ENCODE peak calls at places on chromosome 19, in six cellular contexts. X is upper lobe of left lung, J is heart left ventricle, Q is H1, D is tibial nerve, P is lower leg skin. I is an unnamed sample.

GRCh38 chr19:4911786-4912672 is 2.7 kb downstream of the UHRF1 start:
- DNase-seq in D (peak; percentile 71), Q (peak; percentile 80), J (peak; percentile 64), P (peak; percentile 70), X (peak; percentile 41), I (peak; percentile 53)

GRCh38 chr19:16702123-16702522 is 17.5 kb upstream of the NWD1 start:
- DNase-seq in J (peak; percentile 76), X (peak; percentile 22), D (peak; percentile 83), Q (no peak), P (peak; percentile 71), I (no peak)

GRCh38 chr19:47107201-47107952 is 6.2 kb downstream of the ZC3H4 start:
- DNase-seq in Q (no peak), D (no peak), J (no peak), X (no peak), P (no peak), I (no peak)

GRCh38 chr19:38252935-38253691 is 3.1 kb downstream of the PPP1R14A start:
- DNase-seq in J (peak; percentile 87), X (no peak), Q (no peak), P (no peak), D (no peak), I (no peak)

GRCh38 chr19:19171821-19172532 is 1.9 kb upstream of the MEF2B start:
- DNase-seq in X (no peak), P (no peak), D (no peak), Q (no peak), J (no peak), I (no peak)

GRCh38 chr19:18113827-18114226 is 16.2 kb downstream of the MAST3 start:
- DNase-seq in X (no peak), D (no peak), J (no peak), Q (no peak), P (no peak), I (no peak)

GRCh38 chr19:40754611-40755247 is 3.7 kb downstream of the SNRPA start:
- DNase-seq in D (no peak), X (peak; percentile 42), P (no peak), J (no peak), Q (no peak), I (peak; percentile 84)

GRCh38 chr19:39839678-39840327 is 5.8 kb upstream of the DYRK1B start:
- DNase-seq in J (no peak), X (no peak), D (no peak), P (no peak), Q (no peak), I (no peak)

GRCh38 chr19:1170938-1171754 is 2.9 kb downstream of the SBNO2 start:
- DNase-seq in Q (no peak), D (no peak), P (no peak), J (no peak), X (no peak), I (no peak)

GRCh38 chr19:32181356-32181920 is 164.0 kb upstream of the ZNF507 start:
- DNase-seq in P (no peak), J (no peak), D (no peak), Q (no peak), X (no peak), I (no peak)

GRCh38 chr19:32168606-32169005 is 176.8 kb upstream of the ZNF507 start:
- DNase-seq in D (no peak), X (no peak), J (no peak), P (no peak), Q (no peak), I (no peak)

GRCh38 chr19:40948580-40949299 is 42.3 kb upstream of the CYP2B6 start:
- DNase-seq in P (no peak), D (no peak), Q (no peak), J (no peak), X (no peak), I (no peak)

GRCh38 chr19:480016-480855 is 16.1 kb upstream of the MADCAM1 start:
- DNase-seq in Q (peak; percentile 86), X (peak; percentile 47), J (peak; percentile 87), P (peak; percentile 71), D (peak; percentile 86), I (peak; percentile 84)

GRCh38 chr19:38696733-38697055 is 47.6 kb downstream of the CAPN12 start:
- DNase-seq in D (no peak), X (no peak), P (no peak), Q (no peak), J (no peak), I (no peak)

GRCh38 chr19:17751103-17751911 is at the start of gene FCHO1:
- DNase-seq in D (peak; percentile 21), Q (no peak), J (peak; percentile 41), X (peak; percentile 78), P (no peak), I (peak; percentile 95)

GRCh38 chr19:30167976-30168635 is 204.1 kb upstream of the ZNF536 start:
- DNase-seq in P (no peak), X (no peak), D (no peak), Q (peak; percentile 28), J (no peak), I (no peak)

GRCh38 chr19:12331211-12331941 is 2.1 kb downstream of the ZNF563 start:
- DNase-seq in X (peak; percentile 38), P (no peak), D (no peak), J (peak; percentile 43), Q (no peak), I (no peak)

GRCh38 chr19:30539315-30539714 is 167.1 kb downstream of the ZNF536 start:
- DNase-seq in J (no peak), Q (no peak), D (no peak), X (no peak), P (no peak), I (no peak)

GRCh38 chr19:5403968-5404640 is 51.1 kb upstream of the ZNRF4 start:
- DNase-seq in D (peak; percentile 64), Q (peak; percentile 98), P (peak; percentile 56), J (peak; percentile 81), X (peak; percentile 29), I (no peak)

GRCh38 chr19:13839193-13839937 is 37.6 kb upstream of the NANOS3 start:
- DNase-seq in Q (peak; percentile 69), D (peak; percentile 75), J (peak; percentile 96), P (peak; percentile 90), X (peak; percentile 96), I (peak; percentile 92)

GRCh38 chr19:53102186-53102585 is 1.0 kb downstream of the ZNF160 start:
- DNase-seq in P (no peak), X (no peak), D (no peak), Q (no peak), J (no peak), I (no peak)

GRCh38 chr19:31126236-31126635 is 223.0 kb downstream of the TSHZ3 start:
- DNase-seq in J (no peak), X (no peak), Q (no peak), D (no peak), P (no peak), I (no peak)

GRCh38 chr19:48403606-48404005 is 10.1 kb downstream of the GRIN2D start:
- DNase-seq in D (no peak), X (peak; percentile 63), P (no peak), Q (peak; percentile 61), J (no peak), I (peak; percentile 83)

GRCh38 chr19:15466851-15467733 is 2.7 kb upstream of the RASAL3 start:
- DNase-seq in J (no peak), P (no peak), D (no peak), X (peak; percentile 57), Q (no peak), I (peak; percentile 67)

GRCh38 chr19:42422576-42423461 is 4.4 kb downstream of the LIPE start:
- DNase-seq in D (no peak), X (no peak), P (no peak), Q (no peak), J (peak; percentile 62), I (no peak)

GRCh38 chr19:13029893-13030292 is 34.6 kb downstream of the NFIX start:
- DNase-seq in Q (peak; percentile 73), X (no peak), P (no peak), J (no peak), D (no peak), I (no peak)

GRCh38 chr19:40139533-40140287 is 49.0 kb upstream of the ZNF780A start:
- DNase-seq in X (no peak), D (peak; percentile 33), J (no peak), Q (peak; percentile 47), P (no peak), I (no peak)

GRCh38 chr19:1258161-1258492 is 9.7 kb downstream of the MIDN start:
- DNase-seq in J (no peak), P (no peak), D (no peak), Q (no peak), X (no peak), I (no peak)

GRCh38 chr19:21693399-21693798 is 74.0 kb downstream of the ZNF100 start:
- DNase-seq in X (no peak), J (no peak), Q (no peak), D (no peak), P (no peak), I (no peak)

GRCh38 chr19:10565028-10565566 is 713 bp downstream of the KRI1 start:
- DNase-seq in X (peak; percentile 45), Q (no peak), P (no peak), D (peak; percentile 40), J (no peak), I (peak; percentile 78)

GRCh38 chr19:11535792-11536595 is 2.7 kb upstream of the CNN1 start:
- DNase-seq in P (peak; percentile 68), D (peak; percentile 84), Q (peak; percentile 98), X (peak; percentile 93), J (peak; percentile 94), I (peak; percentile 95)

GRCh38 chr19:42198676-42199439 is 18.6 kb downstream of the DEDD2 start:
- DNase-seq in D (no peak), J (no peak), P (no peak), X (peak; percentile 46), Q (no peak), I (peak; percentile 92)

GRCh38 chr19:18456974-18457373 is 19.0 kb upstream of the ISYNA1 start:
- DNase-seq in J (peak; percentile 82), D (peak; percentile 65), Q (no peak), X (no peak), P (no peak), I (no peak)

GRCh38 chr19:50204811-50205675 is 1.6 kb downstream of the MYH14 start:
- DNase-seq in Q (peak; percentile 93), J (peak; percentile 79), P (peak; percentile 31), X (peak; percentile 91), D (no peak), I (no peak)
- TF ChIP-seq POLR2A in Q (no peak), J (no peak), P (no peak), X (no peak), D (no peak), I (peak; percentile 66)

GRCh38 chr19:49593233-49594113 is 2.5 kb downstream of the PRR12 start:
- DNase-seq in D (peak; percentile 93), Q (peak; percentile 95), P (peak; percentile 94), X (peak; percentile 94), J (peak; percentile 96), I (peak; percentile 95)
- TF ChIP-seq POLR2A in D (peak; percentile 22), Q (peak; percentile 43), P (no peak), X (no peak), J (no peak), I (no peak)

GRCh38 chr19:7505682-7506384 is 10.1 kb upstream of the ZNF358 start:
- DNase-seq in P (no peak), D (no peak), X (no peak), Q (peak; percentile 81), J (no peak), I (no peak)
- TF ChIP-seq POLR2A in P (no peak), D (no peak), X (no peak), Q (no peak), J (no peak), I (no peak)

DNA sequence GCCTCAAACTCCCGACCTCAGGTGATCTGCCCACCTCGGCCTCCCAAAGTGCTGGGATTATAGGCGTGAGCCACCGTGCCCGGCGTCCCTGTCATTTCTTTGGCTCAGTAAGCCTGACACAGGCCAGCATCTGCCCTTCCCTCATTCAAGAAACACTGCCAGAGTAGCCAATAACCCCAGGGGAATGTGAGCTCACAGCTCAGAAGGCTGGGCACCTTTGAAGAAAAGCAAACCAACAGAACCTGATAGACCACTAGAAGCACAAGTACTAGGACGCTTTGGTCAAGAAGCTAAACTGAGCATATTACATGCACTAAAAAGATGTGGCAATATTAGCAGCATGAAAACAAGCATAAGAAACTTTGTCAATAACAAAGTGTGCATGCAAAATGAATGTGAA is 14.2 kb downstream of the SIGLEC5 start:
- DNase-seq in P (no peak), X (no peak), Q (no peak), D (no peak), J (no peak), I (no peak)
- TF ChIP-seq POLR2A in P (no peak), X (no peak), Q (no peak), D (no peak), J (no peak), I (no peak)

I was measured in Peyer's patch.